ENCODE peak calls at places on chromosome 12, in four cellular contexts. W, K, N and U are unnamed samples.

GRCh38 chr12:42118136-42118879 is 26.4 kb downstream of the GXYLT1 start:
- DNase-seq in K (no peak), W (no peak), N (no peak), U (no peak)

GRCh38 chr12:28167981-28168485 is 22.2 kb upstream of the CCDC91 start:
- DNase-seq in W (no peak), K (no peak), N (no peak), U (no peak)

GRCh38 chr12:12880537-12880936 is 10.8 kb upstream of the GPRC5A start:
- DNase-seq in N (no peak), K (no peak), W (no peak), U (no peak)

GRCh38 chr12:46214668-46215429 is 54.0 kb downstream of the SLC38A1 start:
- DNase-seq in K (no peak), W (no peak), N (no peak), U (no peak)

GRCh38 chr12:27101290-27101689 is 18.9 kb upstream of the C12orf71 start:
- DNase-seq in K (no peak), N (no peak), W (no peak), U (no peak)

GRCh38 chr12:70919597-70920035 is 922 bp downstream of the PTPRR start:
- DNase-seq in K (no peak), W (no peak), N (no peak), U (no peak)

GRCh38 chr12:52038447-52038846 is 12.8 kb upstream of the NR4A1 start:
- DNase-seq in N (no peak), W (no peak), K (no peak), U (no peak)

GRCh38 chr12:16920451-16920850 is 314.5 kb upstream of the LMO3 start:
- DNase-seq in K (no peak), N (no peak), W (no peak), U (no peak)

GRCh38 chr12:79187032-79187431 is 322.5 kb downstream of the SYT1 start:
- DNase-seq in W (no peak), K (no peak), N (no peak), U (no peak)

GRCh38 chr12:7638064-7638763 is 27.5 kb downstream of the APOBEC1 start:
- DNase-seq in W (no peak), N (no peak), K (no peak), U (no peak)

GRCh38 chr12:73181244-73181643 is 909.1 kb downstream of the TRHDE start:
- DNase-seq in W (no peak), N (no peak), K (no peak), U (no peak)

GRCh38 chr12:76670776-76671175 is 93.1 kb upstream of the ZDHHC17 start:
- DNase-seq in W (no peak), N (no peak), K (no peak), U (peak)

GRCh38 chr12:115155665-115156645 is 472.0 kb upstream of the TBX3 start:
- DNase-seq in W (no peak), K (no peak), N (peak), U (peak)

GRCh38 chr12:129928643-129929042 is 24.8 kb upstream of the TMEM132D start:
- DNase-seq in N (no peak), K (no peak), W (no peak), U (no peak)

GRCh38 chr12:107131832-107132616 is 38.7 kb upstream of the CRY1 start:
- DNase-seq in W (peak), N (peak), K (no peak), U (peak)

GRCh38 chr12:79521576-79521975 is 169.2 kb downstream of the PAWR start:
- DNase-seq in N (no peak), K (no peak), W (no peak), U (no peak)

GRCh38 chr12:114018669-114019068 is 52.5 kb upstream of the RBM19 start:
- DNase-seq in W (no peak), K (no peak), N (peak), U (peak)

GRCh38 chr12:71449373-71450070 is 9.9 kb downstream of the LGR5 start:
- DNase-seq in K (no peak), N (no peak), W (no peak), U (no peak)

GRCh38 chr12:52634266-52635056 is 16.1 kb upstream of the KRT73 start:
- DNase-seq in N (no peak), K (no peak), W (peak), U (no peak)

GRCh38 chr12:112788205-112788604 is 3.3 kb upstream of the RPH3A start:
- DNase-seq in K (no peak), W (no peak), N (no peak), U (no peak)

GRCh38 chr12:105142259-105142658 is 34.7 kb downstream of the WASHC4 start:
- DNase-seq in W (no peak), K (no peak), N (no peak), U (no peak)

GRCh38 chr12:8482446-8483080 is 26.8 kb downstream of the CLEC6A start:
- DNase-seq in N (no peak), K (no peak), W (no peak), U (no peak)

GRCh38 chr12:32671930-32672785 is 6.9 kb upstream of the DNM1L start:
- DNase-seq in K (no peak), W (peak), N (peak), U (peak)

GRCh38 chr12:32087301-32087700 is 19.3 kb upstream of the BICD1 start:
- DNase-seq in K (no peak), W (no peak), N (no peak), U (no peak)

GRCh38 chr12:58066296-58066695 is 124.9 kb downstream of the ATP23 start:
- DNase-seq in K (no peak), W (no peak), N (no peak), U (peak)

GRCh38 chr12:21502164-21502496 is 541 bp downstream of the GOLT1B start:
- DNase-seq in W (peak), N (peak), K (no peak), U (no peak)

GRCh38 chr12:104219361-104219892 is 3.8 kb downstream of the TXNRD1 start:
- DNase-seq in W (peak), N (peak), K (no peak), U (peak)

GRCh38 chr12:19740472-19741131 is 301.3 kb downstream of the AEBP2 start:
- DNase-seq in N (no peak), K (no peak), W (no peak), U (no peak)

GRCh38 chr12:110885152-110885840 is 35.1 kb downstream of the MYL2 start:
- DNase-seq in N (no peak), W (no peak), K (no peak), U (no peak)

GRCh38 chr12:115323223-115323905 is 639.4 kb upstream of the TBX3 start:
- DNase-seq in W (no peak), K (no peak), N (no peak), U (peak)

GRCh38 chr12:7989827-7990491 is 42.6 kb upstream of the FOXJ2 start:
- DNase-seq in K (peak), W (peak), N (no peak), U (no peak)

GRCh38 chr12:8781326-8781725 is 41.1 kb upstream of the A2ML1 start:
- DNase-seq in N (no peak), W (peak), K (no peak), U (no peak)

GRCh38 chr12:67161322-67161918 is 107.7 kb upstream of the CAND1 start:
- DNase-seq in K (no peak), N (peak), W (peak), U (peak)

DNA sequence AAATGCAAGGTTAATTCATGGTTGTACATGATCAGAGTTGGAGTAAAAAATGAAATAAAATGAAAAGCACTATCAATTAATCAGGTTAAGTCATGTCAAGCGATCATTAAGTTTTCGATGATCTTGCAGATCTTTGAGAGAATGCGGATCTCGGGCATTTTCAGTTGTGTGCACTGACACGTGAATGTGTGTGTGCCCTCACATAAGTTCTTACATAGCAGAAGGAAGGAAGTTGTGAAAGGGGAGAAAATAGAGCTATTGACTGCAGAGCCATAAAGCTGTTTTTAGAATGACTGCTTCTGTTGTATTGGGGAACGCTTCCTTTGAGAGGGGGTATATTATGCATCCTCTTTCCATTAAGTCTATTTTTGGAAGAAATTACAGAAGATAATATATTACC is 101.3 kb downstream of the HMGA2 start:
- DNase-seq in K (no peak), N (no peak), W (peak), U (no peak)
- H3K4me3 ChIP-seq in K (no peak), N (no peak), W (no peak), U (no peak)

GRCh38 chr12:4046150-4046845 is 173.1 kb upstream of the PARP11 start:
- DNase-seq in K (no peak), N (no peak), W (no peak), U (no peak)
- TF ChIP-seq CTCF in K (no peak), N (no peak), W (no peak), U (no peak)

GRCh38 chr12:50538178-50538577 is 33.4 kb downstream of the DIP2B start:
- DNase-seq in N (no peak), W (no peak), K (no peak), U (no peak)
- H3K4me3 ChIP-seq in N (no peak), W (no peak), K (peak), U (no peak)

GRCh38 chr12:91931110-91931509 is 214.5 kb downstream of the BTG1 start:
- DNase-seq in K (no peak), N (peak), W (peak), U (no peak)
- TF ChIP-seq CTCF in K (no peak), N (no peak), W (no peak), U (no peak)

DNA sequence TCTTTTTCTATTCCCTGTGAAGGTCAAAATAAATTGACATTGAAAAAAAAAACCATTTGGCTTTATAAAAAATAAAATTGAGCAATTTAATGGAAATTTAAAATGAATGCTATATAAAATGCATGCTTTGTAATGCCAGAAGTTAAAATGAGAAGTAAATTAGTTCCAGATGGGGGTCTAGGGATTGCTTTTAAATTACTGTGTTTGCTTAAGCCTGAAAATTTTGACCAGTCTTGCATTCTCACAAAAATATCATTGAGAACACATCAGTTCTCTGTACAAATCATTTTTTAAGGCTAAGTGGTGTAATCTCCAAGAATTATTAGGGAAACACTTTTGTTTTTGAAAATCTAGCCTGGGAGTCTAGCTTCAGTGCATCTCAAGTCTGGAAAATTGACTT is 90.7 kb downstream of the RERG start:
- DNase-seq in N (no peak), W (no peak), K (no peak), U (peak)
- H3K4me3 ChIP-seq in N (no peak), W (no peak), K (no peak), U (no peak)

GRCh38 chr12:121142171-121142950 is 9.7 kb downstream of the P2RX7 start:
- DNase-seq in K (no peak), N (no peak), W (no peak), U (no peak)
- TF ChIP-seq CTCF in K (no peak), N (no peak), W (no peak), U (no peak)

DNA sequence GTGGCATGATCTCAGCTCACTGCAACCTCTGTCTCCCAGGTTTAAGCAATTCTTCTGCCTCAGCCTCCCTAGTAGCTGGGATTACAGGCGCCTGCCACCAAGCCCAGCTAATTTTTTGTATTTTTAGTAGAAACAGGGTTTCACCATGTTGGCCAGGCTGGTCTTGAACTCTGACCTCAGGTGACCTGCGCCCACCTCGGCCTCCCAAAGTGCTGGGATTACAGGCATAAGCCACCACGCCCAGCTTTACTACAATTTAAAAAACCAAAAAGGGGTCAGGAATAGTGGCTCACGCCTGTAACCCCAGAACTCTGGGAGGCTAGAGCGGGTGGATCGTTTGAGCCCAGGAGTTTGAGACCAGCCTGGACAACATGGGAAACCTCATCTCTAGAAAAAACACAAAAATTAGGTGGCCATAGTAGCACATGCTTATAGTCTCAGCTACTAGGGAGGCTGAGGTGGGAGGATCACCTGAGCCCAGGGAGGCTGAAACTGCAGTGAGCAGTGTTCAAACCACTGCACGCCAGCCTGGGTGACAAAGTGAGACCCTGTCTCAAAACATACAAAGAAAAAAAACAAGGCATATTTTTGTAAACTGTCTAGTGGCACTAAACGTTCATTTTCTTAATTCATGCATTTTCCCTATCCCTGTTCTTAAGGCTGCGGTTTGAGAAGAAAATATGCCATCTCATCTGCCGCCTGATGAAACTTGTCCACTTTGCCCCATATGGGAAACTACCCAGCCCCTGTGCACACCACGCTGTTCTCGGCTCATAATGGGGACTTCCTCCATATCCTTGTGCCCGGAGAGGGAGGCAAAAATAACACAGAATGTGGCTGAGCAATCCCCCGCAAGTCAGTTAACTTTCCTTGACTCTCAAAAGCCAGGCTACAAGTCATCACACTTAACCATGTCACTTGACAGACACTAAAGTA is 4.3 kb downstream of the RILPL2 start:
- DNase-seq in N (no peak), K (no peak), W (no peak), U (no peak)
- H3K4me3 ChIP-seq in N (no peak), K (peak), W (no peak), U (no peak)

DNA sequence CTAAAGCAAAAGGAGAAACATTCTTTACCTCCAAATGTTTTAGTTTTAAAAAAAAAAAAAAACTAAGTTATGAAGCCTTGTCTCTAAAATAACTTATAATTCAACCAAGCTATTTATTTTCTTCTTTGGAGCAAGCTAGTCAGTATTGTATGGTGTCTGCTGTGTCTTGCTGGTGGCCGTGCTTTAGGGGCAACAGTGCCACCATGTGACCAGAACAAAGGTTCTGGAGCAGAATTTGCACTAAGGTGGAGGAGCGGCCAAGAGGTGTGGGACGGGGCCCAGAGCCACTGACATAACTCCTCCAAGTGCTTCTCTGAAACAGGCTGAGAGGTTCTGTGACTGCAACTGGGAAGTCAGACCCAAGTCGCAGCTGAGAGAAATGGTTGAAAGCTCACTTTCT is 4.5 kb downstream of the FICD start:
- DNase-seq in K (no peak), W (no peak), N (peak), U (no peak)
- TF ChIP-seq CTCF in K (no peak), W (no peak), N (peak), U (no peak)